ENCODE peak calls at places on chromosomes 1 and 21, in five cellular contexts. M is IMR-90, L is K562, U is SK-N-SH, H is HepG2. O is an unnamed sample.
A peak's percentile ranks its signal among the peaks of the same experiment; 100 is the strongest.

GRCh38 chr1:162988869-162989268 is 80.3 kb upstream of the RGS4 start:
- DNase-seq in M (no peak), L (no peak), U (no peak), H (peak; percentile 2), O (no peak)

GRCh38 chr1:116033322-116033721 is 57.0 kb downstream of the SLC22A15 start:
- DNase-seq in M (no peak), L (no peak), U (no peak), H (no peak), O (no peak)

GRCh38 chr1:193657552-193657951 is 471.1 kb upstream of the B3GALT2 start:
- DNase-seq in M (no peak), L (no peak), U (no peak), H (no peak), O (no peak)

GRCh38 chr1:114322726-114323125 is 169.1 kb upstream of the SYT6 start:
- DNase-seq in M (no peak), L (no peak), U (no peak), H (no peak), O (no peak)

GRCh38 chr1:155759966-155760630 is 71.2 kb downstream of the DAP3 start:
- DNase-seq in M (no peak), L (no peak), U (no peak), H (no peak), O (no peak)

GRCh38 chr1:17765444-17766411 is 10.6 kb downstream of the ACTL8 start:
- DNase-seq in M (peak; percentile 98), L (no peak), U (no peak), H (no peak), O (no peak)

GRCh38 chr1:228036701-228037231 is 30.0 kb downstream of the WNT3A start:
- DNase-seq in M (no peak), L (no peak), U (no peak), H (no peak), O (no peak)

GRCh38 chr1:68673771-68674170 is 176.9 kb upstream of the DEPDC1 start:
- DNase-seq in M (peak; percentile 0), L (no peak), U (no peak), H (no peak), O (no peak)

GRCh38 chr1:29520571-29521437 is 284.5 kb downstream of the PTPRU start:
- DNase-seq in M (no peak), L (no peak), U (no peak), H (no peak), O (no peak)

GRCh38 chr1:34532113-34532512 is 222.7 kb upstream of the GJB5 start:
- DNase-seq in M (no peak), L (no peak), U (no peak), H (no peak), O (peak; percentile 67)

GRCh38 chr1:38198099-38198498 is 151.5 kb upstream of the POU3F1 start:
- DNase-seq in M (no peak), L (no peak), U (no peak), H (no peak), O (no peak)

GRCh38 chr1:244289976-244290375 is 161.7 kb downstream of the ADSS2 start:
- DNase-seq in M (no peak), L (no peak), U (no peak), H (no peak), O (no peak)

GRCh38 chr1:153944005-153944821 is 2.3 kb downstream of the DENND4B start:
- DNase-seq in M (no peak), L (no peak), U (peak; percentile 56), H (no peak), O (no peak)

GRCh38 chr21:27423073-27423472 is 456.2 kb upstream of the ADAMTS5 start:
- DNase-seq in M (peak; percentile 95), L (no peak), U (no peak), H (no peak), O (no peak)

GRCh38 chr1:201216395-201217085 is 25.9 kb downstream of the IGFN1 start:
- DNase-seq in M (no peak), L (no peak), U (no peak), H (no peak), O (no peak)

GRCh38 chr1:183025782-183026774 is 2.9 kb downstream of the LAMC1 start:
- DNase-seq in M (peak; percentile 56), L (no peak), U (no peak), H (peak; percentile 41), O (peak; percentile 51)

GRCh38 chr1:17553970-17554369 is 14.5 kb downstream of the ARHGEF10L start:
- DNase-seq in M (peak; percentile 85), L (no peak), U (no peak), H (no peak), O (peak; percentile 9)

GRCh38 chr1:17475729-17476128 is 36.3 kb upstream of the RCC2 start:
- DNase-seq in M (peak; percentile 66), L (peak; percentile 37), U (peak; percentile 42), H (no peak), O (no peak)

GRCh38 chr1:175933801-175934200 is 190.4 kb upstream of the TNR start:
- DNase-seq in M (peak; percentile 60), L (no peak), U (no peak), H (peak; percentile 13), O (no peak)

GRCh38 chr1:228172591-228173527 is 7.3 kb downstream of the IBA57 start:
- DNase-seq in M (no peak), L (no peak), U (no peak), H (no peak), O (no peak)

GRCh38 chr1:25733271-25733670 is 66.7 kb upstream of the SELENON start:
- DNase-seq in M (no peak), L (no peak), U (no peak), H (no peak), O (no peak)

GRCh38 chr1:229383961-229384360 is 41.1 kb upstream of the CCSAP start:
- DNase-seq in M (no peak), L (no peak), U (no peak), H (no peak), O (no peak)

GRCh38 chr21:26495283-26495849 is 77.7 kb downstream of the CYYR1 start:
- DNase-seq in M (no peak), L (no peak), U (no peak), H (no peak), O (no peak)

GRCh38 chr1:155976913-155977606 is 1.3 kb downstream of the ARHGEF2 start:
- DNase-seq in M (no peak), L (peak; percentile 32), U (no peak), H (no peak), O (no peak)

GRCh38 chr21:28537371-28538079 is 455.2 kb downstream of the LTN1 start:
- DNase-seq in M (peak; percentile 100), L (no peak), U (no peak), H (no peak), O (no peak)

GRCh38 chr1:1360511-1361169 is 2.3 kb upstream of the MXRA8 start:
- DNase-seq in M (peak; percentile 93), L (no peak), U (peak; percentile 78), H (peak; percentile 68), O (no peak)

GRCh38 chr1:202010042-202011015 is at the start of gene ELF3:
- DNase-seq in M (no peak), L (no peak), U (no peak), H (peak; percentile 99), O (peak; percentile 60)

GRCh38 chr1:107058245-107059032 is 2.0 kb downstream of the PRMT6 start:
- DNase-seq in M (no peak), L (no peak), U (no peak), H (no peak), O (no peak)

GRCh38 chr1:15430787-15431570 is 7.3 kb upstream of the CTRC start:
- DNase-seq in M (peak; percentile 36), L (peak; percentile 81), U (peak; percentile 93), H (no peak), O (no peak)

DNA sequence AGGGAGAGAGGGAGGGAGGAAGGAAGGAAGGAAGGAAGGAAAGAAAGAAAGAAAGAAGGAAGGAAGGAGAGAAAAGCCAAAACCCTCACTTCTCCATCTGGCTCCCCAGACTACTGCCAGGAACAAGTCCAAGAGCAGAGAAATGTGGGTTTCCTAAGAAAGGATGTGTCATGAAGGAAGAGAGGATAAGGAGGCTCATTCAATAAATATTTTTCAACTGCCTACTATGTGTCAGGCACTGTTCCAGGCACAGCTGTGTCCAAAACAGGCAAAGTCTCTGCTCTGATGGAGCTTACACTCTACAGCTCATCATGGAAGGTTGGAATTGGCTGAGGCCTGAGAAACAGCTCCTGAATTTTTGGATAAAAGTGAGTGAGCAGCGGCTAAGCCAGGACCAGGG is 42.6 kb upstream of the ATP2B4 start:
- DNase-seq in M (peak; percentile 61), L (no peak), U (no peak), H (no peak), O (no peak)
- TF ChIP-seq USF2 in M (no peak), L (no peak), U (no peak), H (no peak), O (no peak)

GRCh38 chr1:75745276-75745675 is 20.8 kb downstream of the ACADM start:
- DNase-seq in M (no peak), L (no peak), U (no peak), H (no peak), O (no peak)
- TF ChIP-seq MXI1 in M (no peak), L (no peak), U (no peak), H (no peak), O (no peak)

GRCh38 chr1:46403916-46404315 is 9.8 kb downstream of the FAAH start:
- DNase-seq in M (no peak), L (no peak), U (no peak), H (no peak), O (no peak)

GRCh38 chr1:46404482-46405203 is 10.5 kb downstream of the FAAH start:
- DNase-seq in M (no peak), L (no peak), U (no peak), H (no peak), O (no peak)

GRCh38 chr1:46400398-46400797 is 6.3 kb downstream of the FAAH start:
- DNase-seq in M (no peak), L (no peak), U (no peak), H (no peak), O (no peak)

GRCh38 chr1:46401514-46401913 is 7.4 kb downstream of the FAAH start:
- DNase-seq in M (peak; percentile 11), L (no peak), U (no peak), H (no peak), O (no peak)

DNA sequence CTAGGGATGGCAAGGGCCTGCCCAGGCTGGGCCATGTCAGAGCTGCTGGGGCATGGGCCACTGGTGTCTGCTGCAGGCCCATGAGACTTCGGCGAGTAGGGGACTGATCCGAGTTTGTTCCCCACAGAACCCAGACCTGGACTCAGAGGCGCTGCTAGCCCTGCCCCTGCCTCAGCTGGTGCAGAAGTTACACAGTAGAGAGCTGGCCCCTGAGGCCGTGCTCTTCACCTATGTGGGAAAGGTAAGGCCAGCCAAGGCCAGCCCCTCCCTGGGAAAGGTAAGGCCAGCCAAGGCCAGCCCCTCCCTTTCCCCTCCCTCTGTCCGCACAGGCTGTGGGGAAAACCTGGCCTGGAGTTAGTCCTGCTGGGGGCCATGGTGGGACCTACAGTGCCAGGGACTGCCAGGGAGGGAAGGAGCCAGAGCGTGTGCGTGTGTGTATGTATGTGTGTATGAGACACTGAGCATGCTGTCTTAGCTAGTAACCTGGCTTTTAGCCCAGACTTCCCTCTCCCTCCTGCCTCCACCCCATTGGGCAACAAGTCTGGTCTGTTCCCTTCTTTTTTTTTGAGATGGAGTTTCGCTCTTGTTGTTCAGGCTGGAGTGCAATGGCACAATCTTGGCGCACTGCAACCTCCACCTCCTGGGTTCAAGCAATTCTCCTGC is 8.0 kb downstream of the FAAH start:
- DNase-seq in M (peak; percentile 95), L (peak; percentile 62), U (no peak), H (peak; percentile 40), O (no peak)
- TF ChIP-seq USF2 in M (no peak), L (no peak), U (no peak), H (no peak), O (no peak)

GRCh38 chr1:12594966-12595838 is 22.8 kb downstream of the DHRS3 start:
- DNase-seq in M (peak; percentile 59), L (no peak), U (peak; percentile 90), H (no peak), O (no peak)
- TF ChIP-seq MXI1 in M (no peak), L (no peak), U (no peak), H (no peak), O (no peak)

GRCh38 chr1:239387304-239388231 is 1.2 kb downstream of the CHRM3 start:
- DNase-seq in M (no peak), L (no peak), U (peak; percentile 73), H (no peak), O (no peak)
- TF ChIP-seq USF2 in M (no peak), L (no peak), U (no peak), H (no peak), O (no peak)

O was measured in GM12878.